ENCODE peak calls at places on chromosomes 11 and 22, in ten cellular contexts. B is PC-9, E is GM23248, D is SK-N-SH, C is hepatocyte, G is A549, U is K562, Q is astrocyte, Y is PC-3, F is HCT116. O is an unnamed sample.

GRCh38 chr22:30159561-30160353 is 79.5 kb downstream of the HORMAD2 start:
- DNase-seq in B (peak), E (peak), D (no peak), C (peak), G (peak), U (no peak), Q (peak), Y (peak), F (no peak), O (no peak)

GRCh38 chr11:77299528-77299993 is 1.9 kb downstream of the GDPD4 start:
- DNase-seq in B (peak), E (peak), D (no peak), C (peak), G (peak), U (peak), Q (peak), Y (peak), F (peak), O (no peak)

GRCh38 chr11:3885855-3886254 is 30.4 kb downstream of the STIM1 start:
- DNase-seq in B (no peak), E (no peak), D (no peak), C (no peak), G (no peak), U (no peak), Q (no peak), Y (peak), F (peak), O (no peak)

GRCh38 chr11:118304227-118304808 is at the start of gene CD3E:
- DNase-seq in B (no peak), E (no peak), D (no peak), C (no peak), G (no peak), U (no peak), Q (no peak), Y (no peak), F (no peak), O (no peak)

GRCh38 chr11:67113231-67113721 is 5.8 kb upstream of the KDM2A start:
- DNase-seq in B (no peak), E (no peak), D (no peak), C (no peak), G (no peak), U (no peak), Q (no peak), Y (no peak), F (no peak), O (no peak)

GRCh38 chr11:85663080-85663729 is 1.7 kb downstream of the CREBZF start:
- DNase-seq in B (no peak), E (peak), D (no peak), C (peak), G (no peak), U (no peak), Q (no peak), Y (no peak), F (no peak), O (no peak)

GRCh38 chr22:41983516-41983915 is 14.3 kb downstream of the SEPTIN3 start:
- DNase-seq in B (no peak), E (peak), D (no peak), C (no peak), G (no peak), U (no peak), Q (no peak), Y (no peak), F (no peak), O (no peak)

GRCh38 chr22:17366830-17367229 is 2.4 kb upstream of the CECR2 start:
- DNase-seq in B (no peak), E (no peak), D (peak), C (peak), G (peak), U (peak), Q (no peak), Y (no peak), F (peak), O (peak)

GRCh38 chr11:84812351-84813083 is 814.6 kb downstream of the DLG2 start:
- DNase-seq in B (no peak), E (peak), D (no peak), C (no peak), G (no peak), U (no peak), Q (no peak), Y (no peak), F (no peak), O (no peak)

GRCh38 chr11:65576867-65577755 is 1.3 kb downstream of the EHBP1L1 start:
- DNase-seq in B (peak), E (peak), D (no peak), C (peak), G (peak), U (no peak), Q (peak), Y (peak), F (no peak), O (no peak)

GRCh38 chr11:73961321-73961720 is 10.5 kb downstream of the DNAJB13 start:
- DNase-seq in B (peak), E (peak), D (no peak), C (no peak), G (no peak), U (no peak), Q (peak), Y (peak), F (no peak), O (no peak)

GRCh38 chr11:74678591-74679512 is 52.4 kb downstream of the CHRDL2 start:
- DNase-seq in B (no peak), E (peak), D (no peak), C (no peak), G (no peak), U (peak), Q (peak), Y (no peak), F (no peak), O (no peak)

GRCh38 chr11:64139045-64139444 is 26.9 kb downstream of the MACROD1 start:
- DNase-seq in B (no peak), E (no peak), D (peak), C (no peak), G (no peak), U (no peak), Q (no peak), Y (no peak), F (no peak), O (no peak)

GRCh38 chr11:85540635-85541034 is 86.5 kb downstream of the DLG2 start:
- DNase-seq in B (no peak), E (peak), D (no peak), C (no peak), G (no peak), U (no peak), Q (no peak), Y (no peak), F (no peak), O (peak)

GRCh38 chr11:128879817-128880216 is 11.3 kb upstream of the KCNJ5 start:
- DNase-seq in B (no peak), E (peak), D (no peak), C (no peak), G (no peak), U (no peak), Q (no peak), Y (no peak), F (no peak), O (no peak)

GRCh38 chr11:116445108-116446047 is 327.4 kb downstream of the BUD13 start:
- DNase-seq in B (no peak), E (no peak), D (no peak), C (no peak), G (no peak), U (no peak), Q (no peak), Y (no peak), F (no peak), O (peak)

GRCh38 chr11:116438651-116439479 is 333.9 kb downstream of the BUD13 start:
- DNase-seq in B (no peak), E (no peak), D (no peak), C (no peak), G (no peak), U (no peak), Q (no peak), Y (no peak), F (no peak), O (no peak)

GRCh38 chr11:116434986-116435385 is 337.8 kb downstream of the BUD13 start:
- DNase-seq in B (no peak), E (no peak), D (no peak), C (no peak), G (no peak), U (no peak), Q (no peak), Y (no peak), F (no peak), O (no peak)

GRCh38 chr11:116439480-116439759 is 333.4 kb downstream of the BUD13 start:
- DNase-seq in B (no peak), E (no peak), D (no peak), C (no peak), G (no peak), U (no peak), Q (no peak), Y (no peak), F (no peak), O (no peak)
- H3K4me2 ChIP-seq in B (no peak), E (no peak), D (no peak), C (no peak), G (no peak), U (no peak), Q (no peak), Y (no peak), F (no peak), O (no peak)

DNA sequence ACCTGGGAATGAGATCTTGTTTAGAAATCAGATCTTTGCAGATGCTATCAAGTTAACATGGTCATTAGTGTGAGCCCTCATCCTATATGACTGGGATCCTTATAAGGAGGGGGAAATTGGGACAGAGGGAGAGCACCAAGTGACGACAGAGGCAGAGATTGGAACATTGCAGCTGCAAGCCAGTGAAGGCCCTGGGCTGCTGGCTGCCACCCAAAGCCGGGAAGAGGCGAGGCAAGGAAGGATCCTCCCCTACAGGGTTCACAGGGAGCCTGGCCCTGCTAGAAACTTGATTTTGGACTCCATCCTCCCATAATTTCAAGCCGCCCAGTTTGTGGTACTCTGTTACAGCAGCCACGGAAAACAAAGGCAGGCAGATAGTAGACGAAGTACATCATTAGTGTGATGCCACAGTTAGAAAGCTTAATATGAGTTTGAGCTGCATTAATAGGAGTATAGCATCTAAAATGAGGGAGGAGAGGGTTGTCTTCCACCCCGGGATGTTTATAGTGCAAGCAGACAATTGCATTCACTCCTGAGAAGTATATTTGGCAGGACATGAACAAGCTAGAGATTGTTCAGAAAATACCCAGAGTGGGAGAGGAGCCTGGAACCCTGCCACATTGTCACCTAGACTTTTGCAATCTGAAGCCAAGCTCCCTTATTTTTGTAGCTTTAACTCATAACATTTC is 56.8 kb upstream of the CLMP start:
- DNase-seq in B (no peak), E (peak), D (no peak), C (no peak), G (no peak), U (no peak), Q (peak), Y (no peak), F (no peak), O (no peak)
- H3K4me2 ChIP-seq in B (no peak), E (no peak), D (no peak), C (no peak), G (no peak), U (no peak), Q (no peak), Y (no peak), F (no peak), O (no peak)

GRCh38 chr11:33321483-33321882 is 64.3 kb downstream of the HIPK3 start:
- DNase-seq in B (no peak), E (no peak), D (no peak), C (no peak), G (no peak), U (no peak), Q (no peak), Y (no peak), F (no peak), O (no peak)
- H3K4me2 ChIP-seq in B (no peak), E (no peak), D (no peak), C (peak), G (no peak), U (no peak), Q (no peak), Y (no peak), F (no peak), O (no peak)

GRCh38 chr22:35664955-35665577 is 16.8 kb downstream of the APOL6 start:
- DNase-seq in B (no peak), E (no peak), D (no peak), C (no peak), G (no peak), U (no peak), Q (no peak), Y (no peak), F (no peak), O (no peak)

GRCh38 chr22:35657571-35658312 is 9.5 kb downstream of the APOL6 start:
- DNase-seq in B (no peak), E (no peak), D (no peak), C (no peak), G (no peak), U (no peak), Q (no peak), Y (no peak), F (no peak), O (no peak)

GRCh38 chr22:35663371-35663770 is 15.1 kb downstream of the APOL6 start:
- DNase-seq in B (no peak), E (peak), D (no peak), C (no peak), G (no peak), U (no peak), Q (no peak), Y (no peak), F (no peak), O (no peak)

GRCh38 chr22:35656284-35656752 is 8.1 kb downstream of the APOL6 start:
- DNase-seq in B (no peak), E (no peak), D (peak), C (no peak), G (no peak), U (no peak), Q (no peak), Y (no peak), F (no peak), O (no peak)

DNA sequence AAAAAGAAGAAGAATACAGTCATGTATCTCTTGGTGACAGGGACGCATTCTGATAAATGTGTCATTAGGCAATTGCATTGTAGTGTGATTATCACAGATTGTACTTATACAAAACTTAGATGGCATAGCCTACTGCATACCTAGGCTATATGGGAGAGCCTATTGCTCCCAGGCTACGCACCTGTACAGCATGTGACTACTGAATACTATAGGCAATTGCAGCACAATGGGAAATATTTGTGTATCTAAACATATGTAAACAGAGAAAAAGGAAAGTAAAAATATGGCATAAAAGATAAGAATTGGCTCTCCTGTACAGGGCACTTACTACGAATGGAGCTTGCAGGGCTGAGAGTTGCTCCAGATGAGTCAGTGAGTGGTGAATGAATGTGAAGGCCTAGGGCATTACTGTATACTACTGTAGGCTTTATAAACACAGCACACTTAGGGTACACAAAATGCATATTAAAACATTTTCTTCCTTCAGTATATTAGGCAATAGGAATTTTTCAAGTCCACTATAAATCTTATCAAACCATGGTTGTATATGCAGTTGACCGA is 13.2 kb downstream of the APOL6 start:
- DNase-seq in B (no peak), E (peak), D (no peak), C (no peak), G (no peak), U (no peak), Q (peak), Y (no peak), F (no peak), O (no peak)
- H3K4me2 ChIP-seq in B (no peak), E (no peak), D (no peak), C (no peak), G (no peak), U (no peak), Q (no peak), Y (no peak), F (no peak), O (no peak)

DNA sequence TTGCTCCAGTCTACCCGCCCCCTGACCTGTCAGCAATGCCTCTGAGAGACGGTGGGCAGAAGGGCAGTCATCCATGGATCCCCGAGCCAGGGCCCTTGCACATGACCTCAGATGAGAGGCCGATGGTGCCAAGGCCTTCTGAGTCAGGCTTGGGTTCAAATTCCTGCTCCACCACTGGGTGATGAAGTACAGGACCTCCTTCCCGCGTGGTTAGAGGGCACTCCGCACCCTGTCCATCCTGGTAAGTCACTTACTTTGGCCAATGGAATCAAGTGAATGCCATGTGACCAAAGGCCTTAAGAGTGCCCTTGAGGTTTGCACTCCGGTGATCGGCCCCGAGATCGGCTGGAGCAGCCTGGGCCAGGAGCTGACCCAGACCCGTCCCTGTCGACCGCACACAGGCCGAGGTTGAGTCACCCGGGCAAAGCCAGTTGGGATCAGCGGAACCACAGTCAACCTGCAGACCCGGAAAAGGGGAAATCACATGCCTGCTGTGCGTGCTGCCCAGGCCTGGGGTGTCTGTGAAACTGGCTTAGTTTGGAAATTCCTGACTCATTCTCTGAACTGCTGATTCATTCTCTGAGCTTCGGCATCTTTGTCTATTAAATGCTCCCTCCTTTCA is 48.9 kb downstream of the RTL6 start:
- DNase-seq in B (peak), E (peak), D (no peak), C (peak), G (peak), U (peak), Q (peak), Y (peak), F (no peak), O (no peak)
- H3K4me2 ChIP-seq in B (peak), E (peak), D (peak), C (no peak), G (peak), U (no peak), Q (peak), Y (peak), F (no peak), O (no peak)

GRCh38 chr22:25748140-25748539 is 6.2 kb downstream of the MYO18B start:
- DNase-seq in B (no peak), E (no peak), D (no peak), C (no peak), G (no peak), U (no peak), Q (no peak), Y (no peak), F (no peak), O (no peak)
- H3K4me2 ChIP-seq in B (peak), E (peak), D (peak), C (no peak), G (peak), U (no peak), Q (peak), Y (no peak), F (peak), O (no peak)

DNA sequence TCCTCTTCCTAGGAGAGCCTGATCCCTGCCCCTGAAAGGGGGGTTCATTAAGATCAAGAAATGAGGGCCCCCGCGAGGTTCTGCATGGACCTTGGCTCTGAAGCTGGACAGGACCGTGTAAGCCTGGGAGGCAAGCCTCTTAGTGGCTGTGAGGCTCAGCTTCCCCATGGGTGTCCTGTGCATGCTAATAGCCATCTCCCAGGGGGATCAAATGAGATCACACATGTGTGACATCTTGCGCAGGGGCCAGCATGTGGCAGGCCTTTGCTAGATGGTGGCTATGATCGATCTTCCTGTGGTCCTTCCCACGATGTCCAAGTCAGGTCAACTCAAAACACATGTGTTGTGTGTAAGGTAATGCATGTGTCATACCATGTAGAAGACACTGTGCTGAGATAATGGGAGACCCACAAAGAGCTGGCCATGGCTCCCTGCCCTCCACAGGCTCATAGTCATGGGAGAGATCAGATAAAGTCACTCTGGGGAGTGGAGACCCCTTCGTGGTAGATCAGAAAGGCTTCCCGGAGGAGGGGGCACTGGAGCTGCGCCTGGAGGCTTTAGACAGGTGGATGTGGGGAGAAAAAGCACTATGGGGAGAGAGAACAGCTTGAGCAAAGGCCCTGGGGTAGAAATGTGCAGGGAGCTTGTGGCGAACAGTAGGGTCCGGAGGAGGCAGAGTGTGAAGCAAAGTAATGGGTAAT is 3.7 kb downstream of the RAC2 start:
- DNase-seq in B (no peak), E (no peak), D (no peak), C (no peak), G (no peak), U (no peak), Q (no peak), Y (no peak), F (no peak), O (no peak)
- H3K4me2 ChIP-seq in B (no peak), E (no peak), D (no peak), C (no peak), G (no peak), U (no peak), Q (no peak), Y (no peak), F (no peak), O (no peak)

GRCh38 chr11:270451-271208 is 7.6 kb upstream of the NLRP6 start:
- DNase-seq in B (no peak), E (no peak), D (no peak), C (peak), G (no peak), U (no peak), Q (no peak), Y (no peak), F (no peak), O (no peak)

GRCh38 chr11:269146-269890 is 8.9 kb upstream of the NLRP6 start:
- DNase-seq in B (no peak), E (peak), D (no peak), C (no peak), G (no peak), U (peak), Q (no peak), Y (no peak), F (no peak), O (no peak)

GRCh38 chr11:267491-267994 is 10.7 kb upstream of the NLRP6 start:
- DNase-seq in B (peak), E (peak), D (no peak), C (no peak), G (peak), U (peak), Q (no peak), Y (peak), F (no peak), O (no peak)

GRCh38 chr11:271316-271715 is 6.9 kb upstream of the NLRP6 start:
- DNase-seq in B (no peak), E (no peak), D (no peak), C (no peak), G (no peak), U (no peak), Q (no peak), Y (no peak), F (no peak), O (no peak)

GRCh38 chr11:266676-267439 is 11.3 kb upstream of the NLRP6 start:
- DNase-seq in B (peak), E (peak), D (no peak), C (no peak), G (no peak), U (peak), Q (no peak), Y (peak), F (no peak), O (no peak)
- H3K4me2 ChIP-seq in B (no peak), E (no peak), D (no peak), C (no peak), G (peak), U (peak), Q (no peak), Y (no peak), F (peak), O (no peak)

O was measured in neural progenitor cell.